ENCODE peak calls at places on chromosomes 2 and 18, in seven cellular contexts. S, V, E, B, G, A and L are unnamed samples.

GRCh38 chr18:35171315-35171987 is 69.4 kb upstream of the ZNF397 start:
- DNase-seq in S (no peak), V (no peak), E (no peak), B (no peak), G (no peak), A (no peak), L (no peak)

GRCh38 chr2:197705912-197706838 is 1.0 kb downstream of the MARS2 start:
- DNase-seq in S (no peak), V (no peak), E (peak), B (no peak), G (peak), A (no peak), L (no peak)

GRCh38 chr2:176533505-176534193 is 264.4 kb downstream of the MTX2 start:
- DNase-seq in S (no peak), V (no peak), E (no peak), B (no peak), G (no peak), A (no peak), L (no peak)

GRCh38 chr18:55737781-55738468 is 149.9 kb upstream of the TCF4 start:
- DNase-seq in S (no peak), V (no peak), E (no peak), B (no peak), G (no peak), A (no peak), L (no peak)

GRCh38 chr2:178125862-178126261 is 13.6 kb downstream of the RBM45 start:
- DNase-seq in S (no peak), V (no peak), E (no peak), B (no peak), G (no peak), A (no peak), L (no peak)

GRCh38 chr18:41371718-41372117 is 583.3 kb upstream of the PIK3C3 start:
- DNase-seq in S (no peak), V (no peak), E (no peak), B (no peak), G (no peak), A (no peak), L (no peak)

GRCh38 chr2:73989972-73990371 is 5.3 kb downstream of the TET3 start:
- DNase-seq in S (no peak), V (no peak), E (no peak), B (no peak), G (no peak), A (no peak), L (no peak)

GRCh38 chr2:240211096-240211495 is 70.6 kb upstream of the OTOS start:
- DNase-seq in S (no peak), V (no peak), E (no peak), B (no peak), G (no peak), A (no peak), L (peak)

GRCh38 chr2:128714285-128714684 is 395.6 kb upstream of the HS6ST1 start:
- DNase-seq in S (no peak), V (peak), E (no peak), B (no peak), G (no peak), A (no peak), L (peak)

GRCh38 chr2:98477036-98477435 is 32.4 kb downstream of the INPP4A start:
- DNase-seq in S (no peak), V (no peak), E (no peak), B (no peak), G (no peak), A (no peak), L (no peak)

GRCh38 chr2:85032621-85033020 is 61.7 kb downstream of the KCMF1 start:
- DNase-seq in S (no peak), V (no peak), E (no peak), B (no peak), G (no peak), A (no peak), L (no peak)

GRCh38 chr2:71691747-71692455 is 238.5 kb downstream of the DYSF start:
- DNase-seq in S (no peak), V (no peak), E (no peak), B (no peak), G (no peak), A (no peak), L (no peak)

GRCh38 chr2:71220743-71221142 is 6.2 kb downstream of the PAIP2B start:
- DNase-seq in S (no peak), V (no peak), E (no peak), B (no peak), G (no peak), A (no peak), L (no peak)

GRCh38 chr2:112144966-112145365 is 6.8 kb downstream of the FBLN7 start:
- DNase-seq in S (no peak), V (no peak), E (no peak), B (no peak), G (no peak), A (no peak), L (no peak)

GRCh38 chr2:144712277-144712944 is 192.5 kb upstream of the ZEB2 start:
- DNase-seq in S (no peak), V (no peak), E (no peak), B (no peak), G (no peak), A (no peak), L (no peak)

GRCh38 chr2:98576666-98577312 is 31.5 kb downstream of the COA5 start:
- DNase-seq in S (no peak), V (no peak), E (no peak), B (no peak), G (no peak), A (no peak), L (no peak)

GRCh38 chr2:146615778-146616177 is 1229.1 kb upstream of the ACVR2A start:
- DNase-seq in S (no peak), V (no peak), E (no peak), B (no peak), G (no peak), A (no peak), L (no peak)